ENCODE peak calls at places on chromosomes 5 and 9, in eight cellular contexts. G is upper lobe of left lung; H is activated CD4-positive, alpha-beta T cell treated with anti-CD3 and anti-CD28 coated beads, Interleukin-2, amount 50 U/mL, for 48 hours; P is spleen; O is RWPE1; M is NCI-H226; L is AG10803; K is foreskin keratinocyte. R is an unnamed sample.
A peak's percentile ranks its signal among the peaks of the same experiment; 100 is the strongest.

GRCh38 chr5:139415221-139415861 is 11.5 kb upstream of the SPATA24 start:
- DNase-seq in K (peak; percentile 85), P (no peak), H (peak; percentile 67), O (peak; percentile 55), M (no peak), L (no peak), G (no peak), R (no peak)

GRCh38 chr5:68505917-68506860 is 290.6 kb downstream of the PIK3R1 start:
- DNase-seq in O (peak; percentile 67), K (peak; percentile 23), G (no peak), H (no peak), M (peak; percentile 76), L (no peak), P (no peak), R (peak; percentile 81)

GRCh38 chr9:133589454-133590227 is 19.5 kb downstream of the FAM163B start:
- DNase-seq in L (no peak), M (no peak), P (no peak), H (peak; percentile 66), K (no peak), O (no peak), G (peak; percentile 44), R (no peak)

GRCh38 chr5:114055810-114056476 is 305.9 kb upstream of the KCNN2 start:
- DNase-seq in H (no peak), M (no peak), P (no peak), K (no peak), O (no peak), L (no peak), G (peak; percentile 77), R (no peak)

GRCh38 chr5:14663734-14664269 is 716 bp upstream of the OTULIN start:
- DNase-seq in P (peak; percentile 83), M (no peak), K (no peak), H (no peak), L (peak; percentile 25), O (no peak), G (no peak), R (peak; percentile 39)

GRCh38 chr9:99307846-99308245 is 85.8 kb downstream of the SEC61B start:
- DNase-seq in M (no peak), L (no peak), K (no peak), O (no peak), P (no peak), H (no peak), G (no peak), R (no peak)

GRCh38 chr5:137531266-137531665 is 32.1 kb upstream of the SPOCK1 start:
- DNase-seq in O (no peak), G (no peak), K (no peak), L (no peak), P (no peak), H (no peak), M (no peak), R (no peak)

GRCh38 chr5:73519531-73520283 is 21.5 kb downstream of the BTF3 start:
- DNase-seq in G (no peak), P (no peak), L (peak; percentile 79), O (peak; percentile 93), M (peak; percentile 65), K (peak; percentile 83), H (peak; percentile 73), R (peak; percentile 67)

R was measured in SW480.